ENCODE peak calls at places on chromosomes 11 and 22, in nine cellular contexts. V is mammary epithelial cell; X is CD8-positive, alpha-beta T cell; R is BE2C; J is HepG2; D is mesenchymal stem cell; Q is heart right ventricle; H is heart left ventricle; F is thyroid gland. E is an unnamed sample. For H3K4me1, the result is how much of the 10 kb centered on the place peaks cover.

GRCh38 chr11:62145261-62145871 is 21.6 kb downstream of the INCENP start:
- DNase-seq in H (no peak), Q (no peak), D (no peak), R (no peak), X (no peak), F (no peak), V (no peak), J (no peak), E (no peak)

GRCh38 chr11:111796696-111797095 is 30.5 kb upstream of the PPP2R1B start:
- DNase-seq in F (no peak), X (no peak), D (no peak), Q (no peak), H (no peak), R (no peak), V (no peak), J (no peak), E (peak)

GRCh38 chr11:91795139-91795887 is 429.3 kb upstream of the FAT3 start:
- DNase-seq in D (peak), V (no peak), J (no peak), Q (no peak), F (no peak), H (no peak), R (no peak), X (no peak), E (no peak)

GRCh38 chr22:38314992-38315800 is 2.0 kb downstream of the CSNK1E start:
- DNase-seq in X (no peak), F (peak), D (peak), J (no peak), R (no peak), V (no peak), H (no peak), Q (no peak), E (peak)

GRCh38 chr22:39237276-39238123 is 7.3 kb downstream of the PDGFB start:
- DNase-seq in X (no peak), Q (no peak), D (no peak), F (peak), V (no peak), H (no peak), J (no peak), R (no peak), E (no peak)

GRCh38 chr11:124880958-124881357 is 15.7 kb downstream of the ROBO3 start:
- DNase-seq in X (no peak), F (no peak), H (no peak), J (no peak), R (no peak), D (no peak), V (no peak), Q (no peak), E (no peak)

GRCh38 chr22:36237462-36238347 is 1.6 kb downstream of the APOL2 start:
- DNase-seq in J (no peak), X (no peak), V (no peak), D (peak), F (peak), Q (no peak), R (no peak), H (no peak), E (peak)

GRCh38 chr11:49995559-49995958 is 13.2 kb upstream of the OR4C12 start:
- DNase-seq in X (no peak), H (no peak), F (no peak), V (peak), J (peak), Q (peak), R (peak), D (peak), E (peak)

GRCh38 chr22:23036684-23037428 is 33.5 kb upstream of the GNAZ start:
- DNase-seq in D (no peak), J (peak), F (no peak), R (no peak), H (no peak), Q (no peak), V (no peak), X (no peak), E (peak)

GRCh38 chr22:44521326-44521725 is 23.3 kb upstream of the RTL6 start:
- DNase-seq in R (no peak), F (no peak), X (no peak), H (no peak), Q (no peak), J (no peak), D (no peak), V (no peak), E (no peak)

GRCh38 chr11:10221342-10221741 is 72.7 kb downstream of the SBF2 start:
- DNase-seq in J (no peak), X (no peak), R (no peak), V (no peak), H (no peak), Q (no peak), D (no peak), F (no peak), E (no peak)

GRCh38 chr11:17563248-17563647 is 16.2 kb downstream of the OTOG start:
- DNase-seq in F (peak), H (no peak), Q (no peak), D (no peak), J (no peak), R (peak), X (no peak), V (peak), E (no peak)

GRCh38 chr22:20131593-20131855 is at the start of gene ZDHHC8:
- DNase-seq in R (peak), F (peak), J (no peak), Q (no peak), H (no peak), V (no peak), D (no peak), X (peak), E (no peak)
- H3K4me1 ChIP-seq in R (under half), F (under half), J (under half), Q (under half), H (under half), V (under half), D (under half), X (under half), E (under half)

GRCh38 chr11:47854667-47855066 is 6.5 kb upstream of the NUP160 start:
- DNase-seq in V (no peak), F (no peak), D (no peak), R (no peak), H (no peak), X (no peak), Q (no peak), J (no peak), E (no peak)

GRCh38 chr11:47858169-47858543 is 10.0 kb upstream of the NUP160 start:
- DNase-seq in V (peak), Q (no peak), H (no peak), F (peak), X (no peak), J (no peak), D (peak), R (no peak), E (peak)

GRCh38 chr11:47856186-47856585 is 8.0 kb upstream of the NUP160 start:
- DNase-seq in H (no peak), F (no peak), J (no peak), R (no peak), D (no peak), V (no peak), X (no peak), Q (no peak), E (no peak)

GRCh38 chr11:47860526-47860925 is 12.4 kb upstream of the NUP160 start:
- DNase-seq in X (no peak), J (no peak), Q (no peak), D (no peak), H (no peak), V (no peak), F (no peak), R (no peak), E (no peak)

GRCh38 chr11:47857485-47858168 is 9.5 kb upstream of the NUP160 start:
- DNase-seq in Q (no peak), V (no peak), H (no peak), J (no peak), F (no peak), X (no peak), R (no peak), D (no peak), E (no peak)
- H3K4me1 ChIP-seq in Q (under half), V (under half), H (under half), J (under half), F (under half), X (under half), R (under half), D (under half), E (under half)

GRCh38 chr11:126181939-126182730 is 29.3 kb downstream of the RPUSD4 start:
- DNase-seq in F (no peak), D (no peak), Q (no peak), R (no peak), V (no peak), H (no peak), X (no peak), J (no peak), E (no peak)
- H3K4me1 ChIP-seq in F (under half), D (under half), Q (under half), R (under half), V (under half), H (under half), X (under half), J (half or more), E (under half)

GRCh38 chr11:19510468-19510867 is 202.2 kb upstream of the NAV2 start:
- DNase-seq in H (no peak), D (no peak), Q (no peak), V (no peak), X (no peak), F (no peak), J (no peak), R (no peak), E (no peak)

GRCh38 chr11:19513253-19513652 is 199.4 kb upstream of the NAV2 start:
- DNase-seq in J (no peak), V (no peak), X (no peak), R (no peak), Q (no peak), F (no peak), D (no peak), H (no peak), E (no peak)

GRCh38 chr11:19511066-19511412 is 201.6 kb upstream of the NAV2 start:
- DNase-seq in F (no peak), V (no peak), H (no peak), R (no peak), X (no peak), Q (no peak), D (no peak), J (no peak), E (no peak)

GRCh38 chr11:19511413-19512183 is 201.0 kb upstream of the NAV2 start:
- DNase-seq in D (peak), J (no peak), R (peak), V (no peak), X (no peak), Q (peak), H (peak), F (peak), E (no peak)

GRCh38 chr11:19512621-19513020 is 200.0 kb upstream of the NAV2 start:
- DNase-seq in R (no peak), D (no peak), V (no peak), Q (no peak), J (no peak), F (peak), X (no peak), H (no peak), E (no peak)
- H3K4me1 ChIP-seq in R (under half), D (under half), V (under half), Q (under half), J (under half), F (under half), X (under half), H (under half), E (under half)

E was measured in adipocyte.